ENCODE peak calls at places on chromosomes 4 and X, in nine cellular contexts. S is vagina, X is GM12878, I is HCT116, B is transverse colon, Q is spleen, K is sigmoid colon, L is K562, E is suprapubic skin. J is an unnamed sample. For H3K27me3, the result is how much of the 10 kb centered on the place peaks cover.

GRCh38 chr4:6030679-6031078 is 12.4 kb upstream of the C4orf50 start:
- DNase-seq in S (no peak), X (no peak), I (no peak), B (no peak), Q (no peak), K (no peak), L (no peak), E (no peak), J (no peak)

GRCh38 chrX:155768036-155768769 is 112.9 kb upstream of the VAMP7 start:
- DNase-seq in S (no peak), X (no peak), I (no peak), B (no peak), Q (peak), K (no peak), L (no peak), E (no peak), J (peak)

GRCh38 chrX:153953342-153953830 is 8.9 kb upstream of the RENBP start:
- DNase-seq in S (no peak), X (no peak), I (no peak), B (peak), Q (peak), K (peak), L (peak), E (no peak), J (peak)

GRCh38 chr4:164937576-164938270 is 39.7 kb downstream of the TRIM61 start:
- DNase-seq in S (no peak), X (peak), I (no peak), B (no peak), Q (no peak), K (no peak), L (no peak), E (no peak), J (no peak)

GRCh38 chrX:25017667-25018247 is 2.0 kb upstream of the ARX start:
- DNase-seq in S (no peak), X (no peak), I (no peak), B (no peak), Q (no peak), K (no peak), L (no peak), E (no peak), J (no peak)

GRCh38 chr4:38062088-38062893 is 102.1 kb downstream of the PTTG2 start:
- DNase-seq in S (no peak), X (no peak), I (peak), B (peak), Q (no peak), K (peak), L (peak), E (peak), J (peak)

GRCh38 chr4:163762756-163763155 is 268.3 kb downstream of the TMA16 start:
- DNase-seq in S (no peak), X (no peak), I (no peak), B (no peak), Q (no peak), K (no peak), L (no peak), E (no peak), J (no peak)

GRCh38 chrX:149497626-149498025 is 7.5 kb downstream of the IDS start:
- DNase-seq in S (no peak), X (no peak), I (no peak), B (no peak), Q (no peak), K (no peak), L (no peak), E (no peak), J (no peak)

GRCh38 chrX:9133426-9133825 is 99.5 kb upstream of the FAM9B start:
- DNase-seq in S (no peak), X (no peak), I (no peak), B (no peak), Q (no peak), K (no peak), L (no peak), E (no peak), J (no peak)

DNA sequence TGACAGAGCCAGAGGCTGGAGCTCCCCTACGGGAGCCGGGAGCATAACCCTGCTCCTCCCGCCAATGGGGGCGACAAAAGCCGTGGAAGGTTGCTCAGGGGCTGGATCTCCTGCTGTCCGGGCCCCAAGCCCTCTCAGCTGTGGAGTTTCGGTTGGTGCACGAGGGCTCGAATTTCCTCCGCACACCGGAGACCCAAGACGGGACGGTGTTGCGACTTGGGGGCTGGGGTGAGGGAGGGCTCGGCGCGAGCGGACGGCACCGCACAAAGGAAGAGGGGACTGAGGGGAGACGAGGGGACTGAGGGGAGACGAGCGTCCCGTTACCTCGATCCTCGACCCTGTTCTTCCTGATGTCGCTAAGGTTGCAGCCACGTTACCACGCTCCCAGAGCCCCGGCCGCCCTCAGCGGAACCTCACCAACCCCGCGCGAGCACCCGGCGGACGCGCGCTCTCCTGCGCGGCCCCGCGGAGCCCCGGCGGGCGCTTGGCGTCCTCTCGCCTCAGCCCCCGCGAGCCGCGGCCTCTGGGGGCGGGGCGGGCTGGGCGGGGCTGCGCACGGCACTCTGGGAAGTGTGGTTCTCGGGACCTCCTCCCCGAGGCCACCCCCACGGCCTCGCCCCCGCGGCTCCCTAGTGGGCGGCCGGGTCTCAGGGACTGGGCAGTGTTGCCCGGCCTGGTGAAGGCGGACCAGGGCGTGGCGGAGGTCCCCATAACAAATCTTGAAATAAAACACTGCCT is at the start of gene KLHL8:
- DNase-seq in S (peak), X (peak), I (peak), B (peak), Q (peak), K (peak), L (peak), E (peak), J (peak)
- TF ChIP-seq POLR2A in S (peak), X (peak), I (peak), B (peak), Q (peak), K (peak), L (peak), E (no peak), J (peak)

GRCh38 chrX:50779694-50780093 is 34.3 kb downstream of the SHROOM4 start:
- DNase-seq in S (no peak), X (no peak), I (no peak), B (no peak), Q (no peak), K (no peak), L (no peak), E (no peak), J (no peak)
- H3K27me3 ChIP-seq in S (under half), X (under half), I (under half), B (under half), Q (under half), K (under half), L (under half), E (under half), J (under half)

DNA sequence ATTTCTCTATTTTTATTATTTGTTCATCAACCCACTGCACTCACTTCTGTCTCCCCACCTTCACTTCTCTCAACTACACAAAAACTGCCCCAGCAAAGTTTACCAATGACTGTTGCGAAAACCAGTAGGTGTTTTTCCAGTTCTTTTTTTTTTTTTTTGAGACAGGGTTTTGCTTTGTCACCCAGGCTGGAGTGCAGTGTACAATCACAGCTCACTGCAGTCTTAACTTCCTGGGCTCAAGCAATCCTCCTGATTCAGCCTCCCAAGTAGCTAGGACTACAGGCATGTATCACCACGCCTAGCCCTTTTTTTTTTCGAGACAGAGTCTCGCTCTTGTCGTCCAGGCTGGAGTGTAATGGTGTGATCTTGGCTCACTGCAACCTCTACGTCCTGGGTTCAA is 24.1 kb upstream of the HPRT1 start:
- DNase-seq in S (no peak), X (no peak), I (no peak), B (no peak), Q (no peak), K (no peak), L (no peak), E (no peak), J (no peak)
- TF ChIP-seq POLR2AphosphoS5 in S (no peak), X (no peak), I (no peak), B (no peak), Q (no peak), K (no peak), L (no peak), E (no peak), J (no peak)

GRCh38 chr4:2940267-2941137 is 22.7 kb downstream of the NOP14 start:
- DNase-seq in S (peak), X (no peak), I (no peak), B (peak), Q (peak), K (peak), L (no peak), E (peak), J (no peak)
- TF ChIP-seq POLR2A in S (no peak), X (no peak), I (no peak), B (no peak), Q (no peak), K (no peak), L (peak), E (no peak), J (no peak)

J was measured in upper lobe of left lung.